ENCODE peak calls at places on chromosomes 13 and 19, in ten cellular contexts. Z, X, V, R, F, O, P, C, A and D are unnamed samples.

GRCh38 chr19:50147462-50148423 is 15.3 kb downstream of the IZUMO2 start:
- DNase-seq in O (no peak), F (peak; percentile 90), R (peak; percentile 91), P (peak; percentile 89), C (peak; percentile 97), Z (peak; percentile 82), V (peak; percentile 93), X (peak; percentile 89), A (peak; percentile 74), D (peak; percentile 87)

GRCh38 chr19:43532571-43532961 is 422 bp upstream of the ZNF575 start:
- DNase-seq in V (peak; percentile 80), R (no peak), C (no peak), A (no peak), P (peak; percentile 84), O (no peak), Z (peak; percentile 59), F (peak; percentile 69), X (peak; percentile 65), D (peak; percentile 73)

GRCh38 chr19:43538922-43539321 is 5.9 kb downstream of the ZNF575 start:
- DNase-seq in Z (no peak), A (no peak), R (no peak), C (no peak), O (no peak), X (no peak), V (no peak), F (no peak), P (no peak), D (no peak)

GRCh38 chr19:16416996-16417395 is 54.8 kb downstream of the EPS15L1 start:
- DNase-seq in A (no peak), F (no peak), O (no peak), Z (no peak), V (no peak), C (no peak), X (no peak), R (no peak), P (no peak), D (no peak)

GRCh38 chr13:108000998-108001397 is 214.3 kb downstream of the LIG4 start:
- DNase-seq in P (no peak), X (no peak), V (no peak), O (no peak), C (no peak), F (no peak), A (no peak), R (no peak), Z (no peak), D (no peak)

GRCh38 chr19:40642062-40642706 is 41.0 kb downstream of the LTBP4 start:
- DNase-seq in A (no peak), Z (no peak), C (no peak), R (no peak), X (no peak), V (no peak), P (no peak), F (no peak), O (no peak), D (no peak)

GRCh38 chr13:73937420-73937819 is 196.8 kb downstream of the KLF12 start:
- DNase-seq in Z (no peak), P (no peak), C (no peak), A (no peak), V (no peak), X (no peak), R (no peak), F (no peak), O (no peak), D (no peak)

GRCh38 chr19:12064266-12065099 is at the start of gene ZNF844:
- DNase-seq in X (no peak), A (peak; percentile 27), Z (peak; percentile 99), C (peak; percentile 97), R (peak; percentile 99), P (peak; percentile 97), V (peak; percentile 98), O (peak; percentile 75), F (peak; percentile 98), D (peak; percentile 99)

GRCh38 chr19:35249848-35250711 is 1.3 kb downstream of the LSR start:
- DNase-seq in F (no peak), O (no peak), V (peak; percentile 57), C (no peak), A (no peak), P (no peak), X (no peak), Z (no peak), R (peak; percentile 78), D (no peak)

DNA sequence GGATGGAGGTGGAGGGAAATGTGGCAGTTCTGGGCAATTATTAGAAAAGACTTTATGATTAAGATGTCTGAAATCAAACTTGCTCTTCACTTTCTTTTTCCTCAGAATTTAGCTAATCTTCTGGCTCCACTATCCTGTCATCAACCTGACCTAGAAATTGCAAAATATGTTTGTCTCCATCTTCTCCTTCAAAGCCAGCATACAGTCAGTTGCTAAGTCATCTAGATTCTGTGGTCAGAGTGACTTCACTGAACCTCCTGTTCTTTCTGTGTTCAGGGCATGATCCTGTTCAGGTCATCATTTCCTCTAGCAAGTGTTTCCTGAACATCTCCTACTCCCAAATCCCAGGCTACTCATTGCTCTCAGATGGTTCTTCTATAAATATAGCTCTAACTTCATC is 10.8 kb upstream of the CCNA1 start:
- DNase-seq in A (no peak), V (no peak), R (no peak), Z (no peak), O (no peak), X (no peak), C (no peak), P (no peak), F (no peak), D (no peak)
- TF ChIP-seq POLR2AphosphoS5 in A (no peak), V (no peak), R (no peak), Z (no peak), O (no peak), X (no peak), C (no peak), P (no peak), F (no peak), D (no peak)

GRCh38 chr19:17832443-17833208 is 11.3 kb upstream of the INSL3 start:
- DNase-seq in P (no peak), A (no peak), V (no peak), Z (no peak), C (no peak), R (no peak), F (no peak), X (no peak), O (no peak), D (no peak)

GRCh38 chr19:17830567-17831418 is 9.5 kb upstream of the INSL3 start:
- DNase-seq in O (peak; percentile 93), C (peak; percentile 95), F (peak; percentile 46), P (peak; percentile 71), A (peak; percentile 68), X (peak; percentile 91), Z (no peak), V (peak; percentile 89), R (no peak), D (peak; percentile 90)

GRCh38 chr19:17826508-17827056 is 5.3 kb upstream of the INSL3 start:
- DNase-seq in P (no peak), R (no peak), X (no peak), F (no peak), O (no peak), Z (no peak), V (no peak), C (no peak), A (no peak), D (no peak)

GRCh38 chr19:17831419-17831888 is 10.1 kb upstream of the INSL3 start:
- DNase-seq in V (no peak), A (no peak), Z (no peak), C (peak; percentile 60), O (no peak), X (no peak), R (no peak), P (no peak), F (no peak), D (no peak)

GRCh38 chr19:17829855-17830566 is 8.7 kb upstream of the INSL3 start:
- DNase-seq in P (no peak), F (no peak), R (no peak), Z (no peak), A (peak; percentile 46), O (peak; percentile 89), C (peak; percentile 94), X (peak; percentile 72), V (peak; percentile 73), D (no peak)
- H3K4me3 ChIP-seq in P (peak overlapping the region; percentile 10), F (no peak overlapping the region), R (peak overlapping the region; percentile 34), Z (no peak overlapping the region), A (peak overlapping the region; percentile 83), O (peak overlapping the region; percentile 66), C (peak overlapping the region; percentile 90), X (peak overlapping the region; percentile 68), V (peak overlapping the region; percentile 10), D (no peak overlapping the region)

GRCh38 chr13:62613819-62614218 is 1198.2 kb upstream of the PCDH20 start:
- DNase-seq in O (no peak), X (no peak), A (no peak), V (no peak), P (no peak), Z (no peak), C (no peak), F (no peak), R (no peak), D (no peak)
- TF ChIP-seq CTCF in O (no peak), X (no peak), A (no peak), V (no peak), P (no peak), Z (no peak), C (no peak), F (no peak), R (no peak), D (no peak)

DNA sequence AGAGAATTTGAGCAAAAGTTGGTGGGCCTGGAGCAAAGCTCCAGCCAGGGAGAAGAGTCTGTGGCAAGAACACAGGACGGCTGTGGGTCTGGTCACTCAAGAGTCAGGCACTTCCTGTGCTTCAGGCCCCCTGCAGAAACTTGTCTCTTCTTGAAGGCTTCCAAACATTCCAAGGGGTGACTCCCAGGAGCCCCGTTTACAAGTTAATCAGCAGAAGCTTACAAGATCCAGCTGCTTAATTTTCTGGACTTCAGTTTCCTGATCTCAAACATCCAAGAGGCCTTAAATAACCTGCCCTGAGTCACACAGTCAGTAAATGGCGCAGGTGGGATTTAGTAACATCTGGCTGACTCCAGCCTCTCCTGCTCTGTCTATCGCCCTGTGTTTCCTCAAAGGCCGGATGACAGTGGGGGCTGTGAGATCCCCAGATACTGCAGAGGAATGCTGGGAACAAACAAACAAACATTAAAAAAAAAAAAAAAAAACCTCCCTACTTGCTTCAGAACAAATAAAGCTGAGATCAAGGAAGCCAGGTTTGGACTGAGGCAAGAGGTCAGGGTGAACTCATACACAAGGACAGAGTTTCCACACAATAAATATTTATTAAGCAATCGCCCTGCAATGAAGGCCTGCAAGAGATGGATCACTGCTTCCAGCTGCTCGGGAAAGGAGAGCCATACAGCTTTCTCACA is 175.4 kb upstream of the RFC3 start:
- DNase-seq in R (no peak), V (peak; percentile 94), X (no peak), P (no peak), F (peak; percentile 46), A (no peak), C (no peak), Z (no peak), O (no peak), D (no peak)
- TF ChIP-seq POLR2AphosphoS5 in R (no peak), V (peak; percentile 65), X (no peak), P (peak; percentile 8), F (no peak), A (no peak), C (no peak), Z (peak; percentile 82), O (no peak), D (peak; percentile 27)